ENCODE peak calls at places on chromosomes 3 and 15, in eight cellular contexts. M, N, S, L, F, Q, C and D are unnamed samples.

GRCh38 chr3:127277591-127277990 is 10.3 kb downstream of the PRR20G start:
- DNase-seq in F (no peak), S (no peak), M (no peak), C (no peak), Q (no peak), N (no peak), L (no peak), D (no peak)

GRCh38 chr3:66383023-66383422 is 117.8 kb downstream of the LRIG1 start:
- DNase-seq in S (no peak), C (no peak), L (no peak), M (no peak), N (no peak), F (no peak), Q (no peak), D (no peak)

GRCh38 chr3:14391033-14391432 is 11.4 kb upstream of the SLC6A6 start:
- DNase-seq in F (no peak), L (peak; percentile 70), C (peak; percentile 92), S (no peak), N (peak; percentile 32), Q (peak; percentile 51), M (peak; percentile 86), D (no peak)

GRCh38 chr3:141386611-141387110 is 18.4 kb downstream of the ZBTB38 start:
- DNase-seq in N (no peak), C (no peak), M (peak; percentile 83), S (no peak), L (no peak), F (no peak), Q (no peak), D (no peak)

GRCh38 chr15:70863450-70864218 is 9.7 kb upstream of the LARP6 start:
- DNase-seq in L (peak; percentile 79), S (no peak), M (peak; percentile 92), Q (no peak), N (peak; percentile 30), C (no peak), F (no peak), D (no peak)

GRCh38 chr3:124772081-124772831 is 42.0 kb downstream of the UMPS start:
- DNase-seq in M (peak; percentile 70), Q (peak; percentile 46), L (peak; percentile 70), F (peak; percentile 73), N (peak; percentile 39), S (no peak), C (peak; percentile 70), D (no peak)

GRCh38 chr3:141066593-141066860 is 15.4 kb downstream of the SPSB4 start:
- DNase-seq in L (no peak), M (no peak), S (no peak), F (no peak), N (no peak), C (no peak), Q (no peak), D (no peak)

GRCh38 chr15:90986790-90987507 is 7.4 kb downstream of the PRC1 start:
- DNase-seq in M (no peak), Q (no peak), L (no peak), N (no peak), C (no peak), F (no peak), S (peak; percentile 24), D (no peak)

GRCh38 chr15:88878720-88879184 is 16.6 kb downstream of the HAPLN3 start:
- DNase-seq in C (peak; percentile 28), F (no peak), M (peak; percentile 35), Q (no peak), N (no peak), S (peak; percentile 36), L (peak; percentile 68), D (no peak)

GRCh38 chr15:66849393-66849745 is 147.3 kb downstream of the SMAD6 start:
- DNase-seq in F (peak; percentile 32), L (no peak), M (no peak), Q (no peak), S (no peak), N (no peak), C (no peak), D (peak; percentile 17)

GRCh38 chr15:66849746-66850077 is 147.7 kb downstream of the SMAD6 start:
- DNase-seq in C (no peak), N (no peak), Q (no peak), S (peak; percentile 6), L (no peak), F (no peak), M (no peak), D (peak; percentile 21)

GRCh38 chr15:66847565-66847991 is 145.5 kb downstream of the SMAD6 start:
- DNase-seq in C (no peak), F (peak; percentile 46), Q (no peak), M (no peak), L (no peak), S (peak; percentile 3), N (no peak), D (peak; percentile 38)

GRCh38 chr15:66848116-66848515 is 146.1 kb downstream of the SMAD6 start:
- DNase-seq in L (no peak), M (no peak), F (no peak), N (no peak), S (peak; percentile 1), C (no peak), Q (no peak), D (no peak)

GRCh38 chr15:66848666-66849392 is 146.8 kb downstream of the SMAD6 start:
- DNase-seq in Q (no peak), N (no peak), C (no peak), M (no peak), L (no peak), F (no peak), S (peak; percentile 6), D (peak; percentile 34)
- H3K27ac ChIP-seq in Q (peak overlapping the region; percentile 86), N (no peak overlapping the region), C (no peak overlapping the region), M (no peak overlapping the region), L (peak overlapping the region; percentile 81), F (no peak overlapping the region), S (no peak overlapping the region), D (no peak overlapping the region)

GRCh38 chr3:152768478-152768877 is 66.5 kb upstream of the P2RY1 start:
- DNase-seq in C (no peak), N (no peak), F (no peak), S (peak; percentile 11), Q (no peak), M (no peak), L (no peak), D (no peak)
- TF ChIP-seq CTCF in C (no peak), N (no peak), F (no peak), S (no peak), Q (no peak), M (no peak), L (no peak), D (no peak)

DNA sequence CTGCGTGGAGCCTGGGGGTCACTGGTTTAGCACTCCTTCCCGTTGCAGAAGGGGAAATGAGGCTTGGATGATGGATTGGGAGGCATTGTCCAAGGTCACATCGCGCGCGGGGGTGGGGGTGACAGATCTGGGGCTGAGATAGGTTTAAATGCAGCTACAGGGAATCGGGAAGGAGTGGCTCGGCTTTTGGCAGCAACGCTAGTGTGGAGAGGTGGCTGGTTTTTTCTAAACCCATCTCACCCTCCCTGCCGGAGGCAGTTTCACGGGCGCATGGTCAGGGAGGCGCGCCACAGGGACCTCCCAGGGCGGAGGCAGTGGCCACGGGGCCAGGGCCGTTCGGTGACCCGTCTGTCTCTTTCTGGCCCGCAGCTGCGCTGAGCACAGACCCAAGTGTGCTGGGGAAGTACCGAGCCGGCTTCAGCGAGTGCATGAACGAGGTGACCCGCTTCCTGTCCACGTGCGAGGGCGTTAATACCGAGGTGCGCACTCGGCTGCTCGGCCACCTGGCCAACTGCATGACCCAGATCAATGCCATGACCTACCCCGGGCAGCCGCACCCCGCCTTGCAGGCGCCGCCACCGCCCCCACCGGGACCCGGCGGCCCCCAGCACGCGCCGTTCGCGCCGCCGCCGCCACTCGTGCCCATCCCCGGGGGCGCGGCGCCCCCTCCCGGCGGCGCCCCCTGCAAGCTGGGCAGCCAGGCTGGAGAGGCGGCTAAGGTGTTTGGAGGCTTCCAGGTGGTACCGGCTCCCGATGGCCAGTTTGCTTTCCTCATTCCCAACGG is 1.6 kb downstream of the HES1 start:
- DNase-seq in L (peak; percentile 65), Q (peak; percentile 64), F (peak; percentile 94), S (peak; percentile 74), C (peak; percentile 87), N (peak; percentile 41), M (peak; percentile 68), D (peak; percentile 90)
- TF ChIP-seq POLR2A in L (no peak), Q (no peak), F (peak; percentile 8), S (no peak), C (no peak), N (no peak), M (no peak), D (peak; percentile 32)

DNA sequence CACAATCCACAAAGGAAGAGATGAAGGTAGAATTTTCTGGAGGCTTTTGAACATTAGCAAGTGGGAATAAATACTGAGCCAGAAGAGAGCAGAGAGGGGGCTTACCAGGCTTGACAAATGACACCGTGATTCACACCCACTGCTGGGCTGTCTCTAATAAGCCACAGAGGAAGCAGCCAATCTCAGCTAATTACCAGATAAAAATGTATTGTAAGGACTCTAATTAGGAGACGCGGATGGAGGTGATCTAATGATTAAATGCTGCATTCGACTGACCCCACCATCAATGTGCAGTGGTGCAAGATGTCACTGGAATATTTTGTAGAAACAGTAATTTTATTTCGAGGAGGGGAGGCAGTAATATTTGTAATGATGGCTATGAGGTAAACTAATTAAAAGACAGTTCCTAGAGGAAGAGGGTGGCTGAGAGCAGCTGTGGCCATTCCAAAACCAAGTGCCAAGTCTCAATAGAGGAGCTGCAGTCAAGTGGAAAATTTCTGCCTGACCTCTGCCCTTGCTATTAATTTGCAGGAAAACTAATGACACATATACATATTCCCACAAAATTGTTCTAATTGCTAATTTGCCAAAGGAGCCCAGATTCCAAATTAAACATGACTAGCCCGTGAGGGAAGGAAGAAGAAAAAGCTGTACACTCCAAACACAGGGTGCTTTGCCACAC is 602.1 kb downstream of the FOXP1 start:
- DNase-seq in Q (no peak), M (no peak), C (no peak), F (no peak), N (no peak), S (no peak), L (no peak), D (no peak)
- H3K27ac ChIP-seq in Q (peak overlapping the region; percentile 85), M (peak overlapping the region; percentile 38), C (peak overlapping the region; percentile 60), F (peak overlapping the region; percentile 66), N (no peak overlapping the region), S (peak overlapping the region; percentile 72), L (peak overlapping the region; percentile 88), D (peak overlapping the region; percentile 80)

GRCh38 chr3:3825025-3825424 is 25.8 kb downstream of the LRRN1 start:
- DNase-seq in F (no peak), L (no peak), M (no peak), C (no peak), S (no peak), N (no peak), Q (no peak), D (no peak)
- TF ChIP-seq CTCF in F (no peak), L (no peak), M (no peak), C (no peak), S (no peak), N (no peak), Q (no peak), D (no peak)

GRCh38 chr3:172040976-172041963 is 1.9 kb downstream of the FNDC3B start:
- DNase-seq in S (peak; percentile 49), N (peak; percentile 43), F (no peak), L (peak; percentile 24), Q (peak; percentile 32), C (no peak), M (peak; percentile 41), D (no peak)
- TF ChIP-seq POLR2A in S (no peak), N (no peak), F (no peak), L (no peak), Q (no peak), C (no peak), M (no peak), D (no peak)